ENCODE peak calls at places on chromosomes 5 and 9, in four cellular contexts. One of them, this sample, is unnamed. For H3K4me1, the result is how much of the 10 kb centered on the place peaks cover.

GRCh38 chr5:28850320-28850921 is 1812.0 kb upstream of the CDH9 start:
- DNase-seq in stomach: no peak
- DNase-seq in sigmoid colon: no peak
- DNase-seq in psoas muscle: no peak
- DNase-seq in this sample: peak

GRCh38 chr9:38412751-38413150 is 11.5 kb downstream of the IGFBPL1 start:
- DNase-seq in stomach: no peak
- DNase-seq in sigmoid colon: peak
- DNase-seq in psoas muscle: no peak
- DNase-seq in this sample: no peak

GRCh38 chr5:176660860-176661641 is 13.8 kb downstream of the TSPAN17 start:
- DNase-seq in stomach: peak
- DNase-seq in sigmoid colon: peak
- DNase-seq in psoas muscle: peak
- DNase-seq in this sample: peak

GRCh38 chr9:20904995-20905394 is 126.4 kb downstream of the HACD4 start:
- DNase-seq in stomach: no peak
- DNase-seq in sigmoid colon: no peak
- DNase-seq in psoas muscle: no peak
- DNase-seq in this sample: no peak

GRCh38 chr9:135023389-135023788 is 64.1 kb upstream of the OLFM1 start:
- DNase-seq in stomach: no peak
- DNase-seq in sigmoid colon: no peak
- DNase-seq in psoas muscle: no peak
- DNase-seq in this sample: no peak

GRCh38 chr5:177301503-177302165 is 1.9 kb downstream of the RAB24 start:
- DNase-seq in stomach: peak
- DNase-seq in sigmoid colon: peak
- DNase-seq in psoas muscle: no peak
- DNase-seq in this sample: peak

GRCh38 chr5:115932991-115933390 is 29.3 kb upstream of the LVRN start:
- DNase-seq in stomach: no peak
- DNase-seq in sigmoid colon: no peak
- DNase-seq in psoas muscle: no peak
- DNase-seq in this sample: no peak

GRCh38 chr5:156232251-156232869 is 94.6 kb upstream of the SGCD start:
- DNase-seq in stomach: no peak
- DNase-seq in sigmoid colon: no peak
- DNase-seq in psoas muscle: no peak
- DNase-seq in this sample: no peak

GRCh38 chr5:176648467-176649194 is 1.3 kb downstream of the TSPAN17 start:
- DNase-seq in stomach: no peak
- DNase-seq in sigmoid colon: no peak
- DNase-seq in psoas muscle: no peak
- DNase-seq in this sample: peak

GRCh38 chr9:114250235-114250568 is 72.7 kb upstream of the ORM1 start:
- DNase-seq in stomach: peak
- DNase-seq in sigmoid colon: peak
- DNase-seq in psoas muscle: peak
- DNase-seq in this sample: no peak

GRCh38 chr5:57311251-57311650 is 137.4 kb downstream of the GPBP1 start:
- DNase-seq in stomach: no peak
- DNase-seq in sigmoid colon: no peak
- DNase-seq in psoas muscle: no peak
- DNase-seq in this sample: no peak

GRCh38 chr9:123457586-123457985 is 101.6 kb downstream of the CRB2 start:
- DNase-seq in stomach: no peak
- DNase-seq in sigmoid colon: peak
- DNase-seq in psoas muscle: no peak
- DNase-seq in this sample: peak

GRCh38 chr9:90772381-90772780 is 29.2 kb upstream of the SYK start:
- DNase-seq in stomach: no peak
- DNase-seq in sigmoid colon: no peak
- DNase-seq in psoas muscle: no peak
- DNase-seq in this sample: no peak

GRCh38 chr5:179699640-179700298 is 1.0 kb downstream of the CANX start:
- DNase-seq in stomach: no peak
- DNase-seq in sigmoid colon: no peak
- DNase-seq in psoas muscle: no peak
- DNase-seq in this sample: no peak

GRCh38 chr9:134547161-134548100 is 94.2 kb upstream of the COL5A1 start:
- DNase-seq in stomach: no peak
- DNase-seq in sigmoid colon: peak
- DNase-seq in psoas muscle: no peak
- DNase-seq in this sample: peak

GRCh38 chr5:168477060-168477459 is 9.2 kb upstream of the RARS1 start:
- DNase-seq in stomach: no peak
- DNase-seq in sigmoid colon: no peak
- DNase-seq in psoas muscle: no peak
- DNase-seq in this sample: peak

GRCh38 chr9:76109953-76110352 is 219.5 kb downstream of the PCSK5 start:
- DNase-seq in stomach: no peak
- DNase-seq in sigmoid colon: no peak
- DNase-seq in psoas muscle: no peak
- DNase-seq in this sample: no peak

GRCh38 chr5:136155769-136156168 is 23.1 kb downstream of the SMAD5 start:
- DNase-seq in stomach: no peak
- DNase-seq in sigmoid colon: no peak
- DNase-seq in psoas muscle: no peak
- DNase-seq in this sample: no peak

GRCh38 chr5:180085837-180086236 is 14.3 kb upstream of the RNF130 start:
- DNase-seq in stomach: no peak
- DNase-seq in sigmoid colon: no peak
- DNase-seq in psoas muscle: no peak
- DNase-seq in this sample: no peak

GRCh38 chr5:105806601-105807000 is 1864.1 kb downstream of the EFNA5 start:
- DNase-seq in stomach: no peak
- DNase-seq in sigmoid colon: no peak
- DNase-seq in psoas muscle: no peak
- DNase-seq in this sample: no peak

GRCh38 chr5:43168175-43168574 is 23.9 kb upstream of the NIM1K start:
- DNase-seq in stomach: no peak
- DNase-seq in sigmoid colon: no peak
- DNase-seq in psoas muscle: no peak
- DNase-seq in this sample: no peak

GRCh38 chr5:180786398-180787005 is 16.1 kb downstream of the MGAT1 start:
- DNase-seq in stomach: no peak
- DNase-seq in sigmoid colon: no peak
- DNase-seq in psoas muscle: no peak
- DNase-seq in this sample: peak

GRCh38 chr5:56745864-56746263 is 69.5 kb upstream of the MAP3K1 start:
- DNase-seq in stomach: no peak
- DNase-seq in sigmoid colon: no peak
- DNase-seq in psoas muscle: no peak
- DNase-seq in this sample: no peak

GRCh38 chr5:51691538-51691937 is 308.3 kb downstream of the ISL1 start:
- DNase-seq in stomach: no peak
- DNase-seq in sigmoid colon: no peak
- DNase-seq in psoas muscle: no peak
- DNase-seq in this sample: no peak

GRCh38 chr5:15131909-15132308 is 260.3 kb upstream of the ANKH start:
- DNase-seq in stomach: no peak
- DNase-seq in sigmoid colon: no peak
- DNase-seq in psoas muscle: no peak
- DNase-seq in this sample: peak

GRCh38 chr5:107296572-107296971 is 374.2 kb downstream of the EFNA5 start:
- DNase-seq in stomach: no peak
- DNase-seq in sigmoid colon: no peak
- DNase-seq in psoas muscle: no peak
- DNase-seq in this sample: no peak

GRCh38 chr5:139638736-139639618 is 9.2 kb upstream of the CXXC5 start:
- DNase-seq in stomach: peak
- DNase-seq in sigmoid colon: peak
- DNase-seq in psoas muscle: no peak
- DNase-seq in this sample: peak

GRCh38 chr5:139639619-139640431 is 8.3 kb upstream of the CXXC5 start:
- DNase-seq in stomach: peak
- DNase-seq in sigmoid colon: peak
- DNase-seq in psoas muscle: peak
- DNase-seq in this sample: peak

GRCh38 chr5:139637438-139638089 is 10.6 kb upstream of the CXXC5 start:
- DNase-seq in stomach: peak
- DNase-seq in sigmoid colon: peak
- DNase-seq in psoas muscle: peak
- DNase-seq in this sample: peak

GRCh38 chr5:139636975-139637408 is 11.2 kb upstream of the CXXC5 start:
- DNase-seq in stomach: no peak
- DNase-seq in sigmoid colon: no peak
- DNase-seq in psoas muscle: no peak
- DNase-seq in this sample: no peak

DNA sequence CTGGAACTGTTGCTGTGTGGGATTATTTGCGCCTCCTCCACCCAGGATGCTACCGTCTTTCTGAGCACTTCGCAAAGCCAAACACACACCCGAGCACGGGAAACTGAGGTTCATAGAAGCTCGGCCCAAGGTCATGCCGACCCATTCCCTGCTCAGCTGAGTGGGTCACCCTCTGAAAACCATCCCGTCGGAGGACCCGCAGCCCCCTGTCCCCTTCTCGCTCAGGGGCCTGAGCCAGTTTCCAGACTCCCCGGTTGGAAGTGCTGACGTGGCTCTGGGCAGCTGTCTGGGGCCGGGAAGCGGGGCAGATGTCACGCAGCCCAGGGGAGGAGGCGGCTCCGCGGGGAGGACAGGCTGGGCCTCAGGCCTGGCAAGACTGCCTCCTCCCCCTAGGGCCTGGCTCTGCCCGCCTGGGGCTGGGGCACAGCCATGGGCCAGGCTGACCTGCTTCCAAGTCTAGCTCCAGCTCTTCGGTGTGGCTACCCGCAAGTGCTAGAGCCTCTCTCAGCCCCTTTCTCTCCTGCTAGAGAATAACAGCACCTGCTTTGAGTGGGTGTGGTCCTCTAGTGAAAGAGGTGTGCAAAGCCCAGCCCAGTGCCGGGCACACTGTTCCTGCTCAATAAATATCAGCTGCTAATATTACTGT is 9.9 kb upstream of the CXXC5 start:
- DNase-seq in stomach: peak
- DNase-seq in sigmoid colon: peak
- DNase-seq in psoas muscle: peak
- DNase-seq in this sample: peak
- H3K4me1 ChIP-seq in stomach: half or more
- H3K4me1 ChIP-seq in sigmoid colon: under half
- H3K4me1 ChIP-seq in psoas muscle: half or more
- H3K4me1 ChIP-seq in this sample: half or more

GRCh38 chr5:3101561-3101960 is 350.1 kb upstream of the IRX2 start:
- DNase-seq in stomach: no peak
- DNase-seq in sigmoid colon: no peak
- DNase-seq in psoas muscle: no peak
- DNase-seq in this sample: peak

GRCh38 chr5:3099954-3100353 is 348.5 kb upstream of the IRX2 start:
- DNase-seq in stomach: no peak
- DNase-seq in sigmoid colon: no peak
- DNase-seq in psoas muscle: no peak
- DNase-seq in this sample: no peak

GRCh38 chr5:3098821-3099220 is 347.3 kb upstream of the IRX2 start:
- DNase-seq in stomach: no peak
- DNase-seq in sigmoid colon: no peak
- DNase-seq in psoas muscle: no peak
- DNase-seq in this sample: no peak

GRCh38 chr5:3100921-3101551 is 349.6 kb upstream of the IRX2 start:
- DNase-seq in stomach: no peak
- DNase-seq in sigmoid colon: no peak
- DNase-seq in psoas muscle: no peak
- DNase-seq in this sample: peak

GRCh38 chr5:3099526-3099925 is 348.0 kb upstream of the IRX2 start:
- DNase-seq in stomach: no peak
- DNase-seq in sigmoid colon: no peak
- DNase-seq in psoas muscle: no peak
- DNase-seq in this sample: no peak
- H3K4me1 ChIP-seq in stomach: under half
- H3K4me1 ChIP-seq in sigmoid colon: under half
- H3K4me1 ChIP-seq in psoas muscle: under half
- H3K4me1 ChIP-seq in this sample: under half

DNA sequence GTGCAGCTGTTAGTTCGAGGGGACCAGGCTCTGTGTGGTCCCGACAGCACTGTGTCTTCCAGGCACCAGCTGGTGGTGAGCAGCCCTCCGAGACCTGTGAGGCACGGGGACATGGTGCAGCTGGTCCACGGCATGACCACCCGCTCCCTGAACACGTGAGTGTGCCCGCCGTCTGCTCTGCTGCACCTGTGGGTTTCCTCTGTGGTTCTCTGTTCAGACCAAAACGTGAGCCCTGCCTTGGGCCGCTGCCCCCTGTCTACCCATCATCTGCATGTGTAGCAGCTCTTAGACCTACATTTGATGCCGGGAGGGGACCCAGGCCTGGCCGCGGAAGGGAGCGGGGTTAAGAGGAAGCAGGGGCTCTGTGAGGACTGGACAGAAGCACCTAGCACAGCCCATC is 10.5 kb downstream of the POMT1 start:
- DNase-seq in stomach: no peak
- DNase-seq in sigmoid colon: no peak
- DNase-seq in psoas muscle: no peak
- DNase-seq in this sample: no peak
- H3K4me1 ChIP-seq in stomach: under half
- H3K4me1 ChIP-seq in sigmoid colon: under half
- H3K4me1 ChIP-seq in psoas muscle: under half
- H3K4me1 ChIP-seq in this sample: under half

GRCh38 chr5:151081426-151082273 is 816 bp upstream of the TNIP1 start:
- DNase-seq in stomach: no peak
- DNase-seq in sigmoid colon: no peak
- DNase-seq in psoas muscle: no peak
- DNase-seq in this sample: peak

GRCh38 chr5:151084363-151084762 is 3.5 kb upstream of the TNIP1 start:
- DNase-seq in stomach: no peak
- DNase-seq in sigmoid colon: no peak
- DNase-seq in psoas muscle: no peak
- DNase-seq in this sample: peak

GRCh38 chr5:151080620-151081425 is at the start of gene TNIP1:
- DNase-seq in stomach: peak
- DNase-seq in sigmoid colon: peak
- DNase-seq in psoas muscle: peak
- DNase-seq in this sample: peak

GRCh38 chr5:151082976-151083651 is 2.3 kb upstream of the TNIP1 start:
- DNase-seq in stomach: peak
- DNase-seq in sigmoid colon: no peak
- DNase-seq in psoas muscle: peak
- DNase-seq in this sample: peak

GRCh38 chr5:151082274-151082902 is 1.6 kb upstream of the TNIP1 start:
- DNase-seq in stomach: no peak
- DNase-seq in sigmoid colon: no peak
- DNase-seq in psoas muscle: no peak
- DNase-seq in this sample: peak
- H3K4me1 ChIP-seq in stomach: half or more
- H3K4me1 ChIP-seq in sigmoid colon: under half
- H3K4me1 ChIP-seq in psoas muscle: half or more
- H3K4me1 ChIP-seq in this sample: half or more

This sample was measured in spleen.